ENCODE peak calls at places on chromosomes 11 and 22, in five cellular contexts. E is left ventricle myocardium inferior, T is ovary, W is A549, P is psoas muscle. L is an unnamed sample.

GRCh38 chr22:45631839-45632238 is 39.8 kb upstream of the ATXN10 start:
- DNase-seq in P (no peak), W (no peak), E (no peak), T (no peak), L (no peak)

GRCh38 chr11:35589281-35589680 is 29.0 kb upstream of the FJX1 start:
- DNase-seq in W (no peak), P (no peak), T (no peak), E (no peak), L (no peak)

GRCh38 chr11:119067371-119068222 is at the start of gene VPS11:
- DNase-seq in P (peak; percentile 99), E (peak; percentile 99), W (peak; percentile 94), T (peak; percentile 95), L (peak; percentile 89)

GRCh38 chr11:112625816-112626215 is 335.4 kb upstream of the NCAM1 start:
- DNase-seq in E (no peak), P (no peak), T (no peak), W (no peak), L (no peak)

GRCh38 chr22:29080061-29080975 is 7.5 kb downstream of the KREMEN1 start:
- DNase-seq in P (peak; percentile 43), T (no peak), E (no peak), W (no peak), L (no peak)

GRCh38 chr22:39216143-39216490 is 28.7 kb downstream of the PDGFB start:
- DNase-seq in E (no peak), T (no peak), P (no peak), W (no peak), L (peak; percentile 32)

GRCh38 chr11:110095554-110095953 is 2.4 kb downstream of the ZC3H12C start:
- DNase-seq in W (no peak), E (no peak), T (no peak), P (no peak), L (no peak)

GRCh38 chr11:64239662-64240466 is 1.0 kb upstream of the FKBP2 start:
- DNase-seq in E (no peak), P (no peak), T (no peak), W (no peak), L (no peak)

GRCh38 chr11:62981743-62982142 is 3.0 kb downstream of the SLC22A6 start:
- DNase-seq in W (no peak), E (no peak), T (no peak), P (no peak), L (no peak)

GRCh38 chr22:19807161-19807913 is 46.8 kb downstream of the TBX1 start:
- DNase-seq in T (peak; percentile 14), W (no peak), P (no peak), E (peak; percentile 9), L (no peak)

GRCh38 chr11:108926522-108927380 is 261.9 kb downstream of the DDX10 start:
- DNase-seq in E (no peak), T (no peak), P (no peak), W (no peak), L (no peak)

GRCh38 chr11:122097419-122098001 is 18.5 kb downstream of the BLID start:
- DNase-seq in W (no peak), E (no peak), P (no peak), T (no peak), L (peak; percentile 66)

GRCh38 chr11:14582835-14583234 is 60.8 kb upstream of the PDE3B start:
- DNase-seq in E (peak; percentile 21), P (no peak), T (no peak), W (no peak), L (no peak)

GRCh38 chr11:14577290-14577689 is 57.1 kb upstream of the PSMA1 start:
- DNase-seq in T (no peak), P (no peak), E (no peak), W (no peak), L (no peak)

GRCh38 chr11:14583252-14584105 is 60.1 kb upstream of the PDE3B start:
- DNase-seq in E (peak; percentile 47), T (no peak), P (no peak), W (no peak), L (no peak)

GRCh38 chr11:14577835-14578529 is 57.8 kb upstream of the PSMA1 start:
- DNase-seq in T (no peak), P (no peak), W (no peak), E (no peak), L (no peak)

DNA sequence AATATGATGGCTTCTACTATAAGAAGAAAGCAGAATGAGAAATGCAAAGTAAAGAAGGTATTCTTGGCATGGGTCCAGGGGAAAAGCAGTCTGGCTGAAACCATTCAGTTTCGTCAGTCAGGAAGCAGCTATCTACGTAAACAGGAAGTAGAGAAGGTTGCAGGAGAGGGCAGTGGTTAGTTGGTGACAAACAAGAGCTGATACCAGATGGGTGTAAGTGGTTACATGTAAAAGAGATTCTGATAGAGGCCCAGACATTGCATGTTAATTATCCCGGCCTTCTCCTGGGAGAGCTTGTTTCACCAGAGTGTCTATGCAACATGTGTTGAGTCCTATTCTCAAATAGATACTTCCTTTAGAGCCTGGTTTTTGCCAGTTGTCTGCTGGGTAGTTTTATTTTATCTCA is 58.4 kb upstream of the PSMA1 start:
- DNase-seq in W (no peak), E (no peak), T (no peak), P (no peak), L (no peak)
- H3K27ac ChIP-seq in W (no peak overlapping the region), E (peak overlapping the region; percentile 28), T (no peak overlapping the region), P (no peak overlapping the region), L (no peak overlapping the region)

GRCh38 chr22:50296658-50297490 is 10.6 kb downstream of the PLXNB2 start:
- DNase-seq in E (peak; percentile 50), P (no peak), T (peak; percentile 42), W (no peak), L (no peak)

GRCh38 chr22:50298266-50298637 is 9.2 kb downstream of the PLXNB2 start:
- DNase-seq in T (no peak), W (no peak), P (no peak), E (no peak), L (no peak)

GRCh38 chr22:50299724-50300619 is 7.5 kb downstream of the PLXNB2 start:
- DNase-seq in E (peak; percentile 49), P (no peak), T (no peak), W (no peak), L (no peak)

GRCh38 chr22:50298937-50299656 is 8.3 kb downstream of the PLXNB2 start:
- DNase-seq in E (peak; percentile 51), W (no peak), T (no peak), P (no peak), L (no peak)

DNA sequence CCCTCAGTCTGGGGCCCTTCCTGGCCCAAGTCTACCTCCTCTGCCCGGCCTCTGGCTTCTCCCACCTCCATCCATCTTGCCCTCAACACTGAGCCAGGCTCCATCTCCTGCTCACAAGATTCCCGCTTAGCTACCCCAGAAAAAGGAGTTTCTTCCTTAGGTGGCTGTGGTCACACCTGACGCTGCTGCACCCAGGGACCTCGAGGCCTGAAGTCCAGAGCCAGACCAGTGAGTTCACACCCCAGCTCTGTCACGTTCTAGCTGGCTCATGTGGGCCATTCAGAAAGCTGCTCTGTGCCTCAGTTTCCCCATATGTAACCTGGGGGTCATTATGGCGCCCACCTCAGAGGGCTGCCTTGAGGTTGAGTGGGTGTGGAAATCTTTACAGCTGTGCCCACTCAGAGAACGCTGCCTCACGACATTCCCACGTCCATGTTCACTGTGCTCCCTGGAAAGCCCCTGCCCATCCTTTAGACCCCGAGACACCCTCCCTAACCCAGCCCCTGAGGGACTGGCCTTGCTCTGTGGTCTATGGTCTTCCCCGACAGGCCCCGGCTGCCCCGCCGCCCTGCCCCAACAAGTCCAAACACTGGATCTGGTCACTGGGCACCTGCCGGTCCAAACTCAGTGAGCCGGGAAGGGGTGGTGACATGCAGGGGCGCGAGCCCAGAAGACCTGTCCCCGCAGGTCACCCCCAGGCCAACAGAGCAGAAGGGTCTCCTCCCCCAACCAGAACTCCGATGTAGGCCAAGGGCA is 9.8 kb downstream of the PLXNB2 start:
- DNase-seq in P (no peak), T (no peak), E (no peak), W (no peak), L (no peak)
- H3K4me3 ChIP-seq in P (no peak overlapping the region), T (no peak overlapping the region), E (no peak overlapping the region), W (no peak overlapping the region), L (no peak overlapping the region)

DNA sequence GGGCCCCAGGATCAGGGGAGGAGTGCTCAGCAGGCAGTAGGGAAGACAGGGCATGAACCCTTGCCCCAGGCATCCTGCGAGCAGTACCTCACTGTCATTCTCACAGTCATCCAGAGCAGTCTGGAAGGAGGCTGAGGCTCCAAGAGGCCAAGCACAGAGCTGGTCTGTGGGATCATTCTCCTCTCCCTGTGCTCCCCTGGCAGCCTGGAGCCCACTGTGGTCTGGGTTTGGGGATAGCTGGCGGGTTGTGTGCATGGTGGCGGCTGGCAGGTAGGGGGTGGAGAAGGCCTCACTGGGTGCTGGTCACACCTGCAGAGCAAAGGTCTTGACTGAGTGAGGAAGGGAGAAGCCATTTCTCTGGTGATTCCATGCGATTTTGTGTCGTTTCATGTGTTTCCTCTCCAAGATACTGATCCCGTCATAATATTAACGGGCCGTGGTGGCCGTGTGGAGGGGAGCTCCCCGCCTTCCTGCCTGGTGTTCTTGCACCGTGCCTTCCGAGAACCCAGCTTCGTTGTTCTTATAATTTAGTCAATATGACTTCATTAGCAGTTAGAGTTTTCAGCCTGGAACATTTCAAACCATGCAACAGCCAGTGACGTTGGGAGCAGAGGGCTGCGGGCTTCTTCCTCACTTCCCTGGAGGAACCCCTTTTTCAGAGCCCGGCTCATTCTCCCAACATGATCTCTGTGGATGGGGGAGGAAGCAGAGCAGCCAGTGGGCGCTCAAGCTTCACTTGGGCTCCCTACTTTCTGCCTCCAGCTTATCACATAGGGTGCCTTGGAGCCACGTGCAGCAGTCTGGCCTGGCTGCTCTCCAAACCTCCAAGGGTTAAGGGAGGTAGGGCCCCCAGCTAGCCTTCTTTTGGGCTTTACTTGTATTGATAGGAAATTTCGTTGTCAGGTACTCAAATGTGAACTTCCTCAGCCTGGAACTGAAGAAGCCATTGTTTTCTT is 20.8 kb upstream of the ADORA2A start:
- DNase-seq in T (no peak), P (no peak), E (no peak), W (no peak), L (peak; percentile 39)
- H3K27ac ChIP-seq in T (peak overlapping the region; percentile 13), P (no peak overlapping the region), E (peak overlapping the region; percentile 64), W (no peak overlapping the region), L (no peak overlapping the region)

GRCh38 chr22:17370036-17370765 is 941 bp downstream of the CECR2 start:
- DNase-seq in T (peak; percentile 49), P (peak; percentile 38), W (no peak), E (peak; percentile 37), L (no peak)
- H3K4me3 ChIP-seq in T (peak overlapping the region; percentile 44), P (peak overlapping the region; percentile 92), W (peak overlapping the region; percentile 51), E (peak overlapping the region; percentile 76), L (no peak overlapping the region)

DNA sequence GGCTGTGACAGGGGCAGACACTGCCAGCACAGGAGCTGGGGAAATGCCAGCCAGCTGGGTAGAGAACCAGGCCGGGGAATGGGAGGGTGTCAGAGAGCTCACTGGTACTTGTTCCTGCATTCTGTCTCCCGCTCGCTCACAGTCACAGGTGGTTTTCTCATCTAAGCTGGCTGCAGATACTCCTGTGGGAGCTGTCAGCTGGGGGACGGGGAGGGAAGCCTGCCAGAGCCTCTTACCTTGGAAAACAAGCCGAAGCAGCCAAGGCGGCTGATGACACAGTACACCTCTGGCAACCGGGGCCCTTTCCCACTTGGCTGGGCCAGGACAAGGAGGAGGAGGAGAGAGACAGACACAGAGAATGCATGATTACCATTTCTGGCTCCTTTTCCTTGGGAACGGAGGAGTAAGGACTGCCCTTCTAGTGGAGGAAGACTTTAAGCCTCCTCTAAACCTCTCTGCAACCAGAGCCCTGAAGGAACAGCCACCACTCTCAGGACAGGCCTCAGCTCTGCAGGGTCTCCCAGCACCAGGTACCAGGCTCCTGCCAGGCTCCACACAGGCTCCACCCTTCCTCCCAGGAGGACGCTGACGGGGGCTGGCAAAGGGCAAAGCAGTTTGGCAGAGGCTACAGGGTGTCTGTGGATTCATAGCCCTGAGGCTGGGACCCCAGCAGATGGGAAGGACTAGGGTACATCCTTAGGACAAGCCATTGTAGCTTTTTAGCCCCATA is 25.1 kb downstream of the RPL27A start:
- DNase-seq in E (peak; percentile 80), T (peak; percentile 67), W (no peak), P (peak; percentile 81), L (no peak)
- H3K27ac ChIP-seq in E (peak overlapping the region; percentile 82), T (peak overlapping the region; percentile 76), W (no peak overlapping the region), P (peak overlapping the region; percentile 72), L (no peak overlapping the region)